ENCODE peak calls at places on chromosomes 11 and 22, in four cellular contexts. A is ecto neural progenitor cell; N is stimulated activated CD4-positive, alpha-beta T cell treated with anti-CD3 and anti-CD28 coated beads, Interleukin-12 subunit alpha, Interleukin-12 subunit beta, amount 100 ng/mL, for 4 hours; C is Calu3. I is an unnamed sample.

GRCh38 chr22:37784829-37785495 is 22.8 kb upstream of the GCAT start:
- DNase-seq in A (no peak), N (no peak), C (peak), I (no peak)

GRCh38 chr11:64759722-64760719 is at the start of gene PYGM:
- DNase-seq in C (no peak), N (no peak), A (peak), I (no peak)

GRCh38 chr11:76234704-76235232 is 28.5 kb upstream of the WNT11 start:
- DNase-seq in N (peak), A (no peak), C (peak), I (no peak)

GRCh38 chr22:50578776-50579310 is 616 bp upstream of the CPT1B start:
- DNase-seq in N (no peak), A (no peak), C (no peak), I (no peak)

GRCh38 chr11:64132982-64133705 is 32.8 kb downstream of the MACROD1 start:
- DNase-seq in N (no peak), C (no peak), A (no peak), I (no peak)

GRCh38 chr11:22666700-22667439 is 459 bp downstream of the GAS2 start:
- DNase-seq in C (peak), A (peak), N (peak), I (no peak)

GRCh38 chr11:126345759-126346585 is 9.5 kb upstream of the ST3GAL4 start:
- DNase-seq in C (peak), A (no peak), N (no peak), I (peak)

GRCh38 chr11:71268706-71269321 is 16.4 kb upstream of the SHANK2 start:
- DNase-seq in N (no peak), A (no peak), C (no peak), I (no peak)

GRCh38 chr11:43687120-43687791 is 6.7 kb downstream of the HSD17B12 start:
- DNase-seq in N (no peak), A (no peak), C (no peak), I (peak)

GRCh38 chr11:108766596-108767173 is 101.8 kb downstream of the DDX10 start:
- DNase-seq in C (no peak), N (no peak), A (no peak), I (no peak)

GRCh38 chr11:111387318-111387863 is 8.3 kb upstream of the POU2AF1 start:
- DNase-seq in A (no peak), N (no peak), C (no peak), I (no peak)

GRCh38 chr11:16001899-16002426 is 354.4 kb downstream of the SOX6 start:
- DNase-seq in N (no peak), A (no peak), C (peak), I (peak)

GRCh38 chr11:71484248-71485062 is 31.5 kb downstream of the NADSYN1 start:
- DNase-seq in N (no peak), C (no peak), A (no peak), I (no peak)

GRCh38 chr11:130525307-130525706 is 76.9 kb downstream of the ADAMTS15 start:
- DNase-seq in C (no peak), N (no peak), A (no peak), I (no peak)

GRCh38 chr11:2788751-2789140 is 89.0 kb upstream of the KCNQ1OT1 start:
- DNase-seq in C (no peak), A (peak), N (no peak), I (no peak)

GRCh38 chr22:44824271-44824670 is 71.9 kb downstream of the ARHGAP8 start:
- DNase-seq in C (no peak), N (no peak), A (no peak), I (no peak)

GRCh38 chr11:60992842-60993409 is 21.4 kb downstream of the CD6 start:
- DNase-seq in N (no peak), C (no peak), A (no peak), I (no peak)

GRCh38 chr11:3916962-3917361 is 61.5 kb downstream of the STIM1 start:
- DNase-seq in N (no peak), A (no peak), C (no peak), I (no peak)

GRCh38 chr11:7143908-7144307 is 55.1 kb downstream of the RBMXL2 start:
- DNase-seq in A (no peak), C (no peak), N (no peak), I (peak)

I was measured in IMR-90.